ENCODE peak calls at places on chromosomes 13 and 19, in six cellular contexts. One of them, this sample, is unnamed.

GRCh38 chr13:52701728-52702480 is 37.7 kb downstream of the CNMD start:
- DNase-seq in GM04504: no peak
- DNase-seq in choroid plexus epithelial cell: no peak
- DNase-seq in stimulated activated CD4-positive, alpha-beta T cell treated with anti-CD3 and anti-CD28 coated beads, Interleukin-1b, Interleukin-23, amount 100 ng/mL, for 24 hours: no peak
- DNase-seq in amniotic epithelial cell: no peak
- DNase-seq in CD4-positive, CD25-positive, alpha-beta regulatory T cell: no peak
- DNase-seq in this sample: no peak

GRCh38 chr13:37326319-37326718 is 220.9 kb upstream of the CSNK1A1L start:
- DNase-seq in GM04504: no peak
- DNase-seq in choroid plexus epithelial cell: peak
- DNase-seq in stimulated activated CD4-positive, alpha-beta T cell treated with anti-CD3 and anti-CD28 coated beads, Interleukin-1b, Interleukin-23, amount 100 ng/mL, for 24 hours: no peak
- DNase-seq in amniotic epithelial cell: peak
- DNase-seq in CD4-positive, CD25-positive, alpha-beta regulatory T cell: no peak
- DNase-seq in this sample: no peak

GRCh38 chr13:46022476-46022875 is 30.1 kb downstream of the ZC3H13 start:
- DNase-seq in GM04504: no peak
- DNase-seq in choroid plexus epithelial cell: no peak
- DNase-seq in stimulated activated CD4-positive, alpha-beta T cell treated with anti-CD3 and anti-CD28 coated beads, Interleukin-1b, Interleukin-23, amount 100 ng/mL, for 24 hours: no peak
- DNase-seq in amniotic epithelial cell: no peak
- DNase-seq in CD4-positive, CD25-positive, alpha-beta regulatory T cell: no peak
- DNase-seq in this sample: no peak

GRCh38 chr13:95948646-95949045 is 104.6 kb downstream of the UGGT2 start:
- DNase-seq in GM04504: no peak
- DNase-seq in choroid plexus epithelial cell: peak
- DNase-seq in stimulated activated CD4-positive, alpha-beta T cell treated with anti-CD3 and anti-CD28 coated beads, Interleukin-1b, Interleukin-23, amount 100 ng/mL, for 24 hours: no peak
- DNase-seq in amniotic epithelial cell: peak
- DNase-seq in CD4-positive, CD25-positive, alpha-beta regulatory T cell: no peak
- DNase-seq in this sample: no peak

GRCh38 chr13:34346626-34347025 is 528.7 kb downstream of the RFC3 start:
- DNase-seq in GM04504: no peak
- DNase-seq in choroid plexus epithelial cell: peak
- DNase-seq in stimulated activated CD4-positive, alpha-beta T cell treated with anti-CD3 and anti-CD28 coated beads, Interleukin-1b, Interleukin-23, amount 100 ng/mL, for 24 hours: no peak
- DNase-seq in amniotic epithelial cell: no peak
- DNase-seq in CD4-positive, CD25-positive, alpha-beta regulatory T cell: no peak
- DNase-seq in this sample: no peak

GRCh38 chr13:84574851-84575250 is 692.6 kb upstream of the SLITRK1 start:
- DNase-seq in GM04504: no peak
- DNase-seq in choroid plexus epithelial cell: peak
- DNase-seq in stimulated activated CD4-positive, alpha-beta T cell treated with anti-CD3 and anti-CD28 coated beads, Interleukin-1b, Interleukin-23, amount 100 ng/mL, for 24 hours: no peak
- DNase-seq in amniotic epithelial cell: peak
- DNase-seq in CD4-positive, CD25-positive, alpha-beta regulatory T cell: no peak
- DNase-seq in this sample: no peak

GRCh38 chr19:15266683-15267082 is 34.4 kb upstream of the EPHX3 start:
- DNase-seq in GM04504: no peak
- DNase-seq in choroid plexus epithelial cell: no peak
- DNase-seq in stimulated activated CD4-positive, alpha-beta T cell treated with anti-CD3 and anti-CD28 coated beads, Interleukin-1b, Interleukin-23, amount 100 ng/mL, for 24 hours: no peak
- DNase-seq in amniotic epithelial cell: no peak
- DNase-seq in CD4-positive, CD25-positive, alpha-beta regulatory T cell: no peak
- DNase-seq in this sample: no peak

GRCh38 chr19:47013041-47013517 is 6.6 kb upstream of the NPAS1 start:
- DNase-seq in GM04504: peak
- DNase-seq in choroid plexus epithelial cell: peak
- DNase-seq in stimulated activated CD4-positive, alpha-beta T cell treated with anti-CD3 and anti-CD28 coated beads, Interleukin-1b, Interleukin-23, amount 100 ng/mL, for 24 hours: peak
- DNase-seq in amniotic epithelial cell: peak
- DNase-seq in CD4-positive, CD25-positive, alpha-beta regulatory T cell: peak
- DNase-seq in this sample: peak

GRCh38 chr19:18802354-18802753 is 11.2 kb upstream of the COMP start:
- DNase-seq in GM04504: no peak
- DNase-seq in choroid plexus epithelial cell: no peak
- DNase-seq in stimulated activated CD4-positive, alpha-beta T cell treated with anti-CD3 and anti-CD28 coated beads, Interleukin-1b, Interleukin-23, amount 100 ng/mL, for 24 hours: no peak
- DNase-seq in amniotic epithelial cell: no peak
- DNase-seq in CD4-positive, CD25-positive, alpha-beta regulatory T cell: no peak
- DNase-seq in this sample: no peak

GRCh38 chr19:55581145-55581827 is 638 bp upstream of the ZNF579 start:
- DNase-seq in GM04504: no peak
- DNase-seq in choroid plexus epithelial cell: peak
- DNase-seq in stimulated activated CD4-positive, alpha-beta T cell treated with anti-CD3 and anti-CD28 coated beads, Interleukin-1b, Interleukin-23, amount 100 ng/mL, for 24 hours: no peak
- DNase-seq in amniotic epithelial cell: no peak
- DNase-seq in CD4-positive, CD25-positive, alpha-beta regulatory T cell: no peak
- DNase-seq in this sample: peak

GRCh38 chr19:6779204-6779603 is 6.7 kb downstream of the VAV1 start:
- DNase-seq in GM04504: no peak
- DNase-seq in choroid plexus epithelial cell: no peak
- DNase-seq in stimulated activated CD4-positive, alpha-beta T cell treated with anti-CD3 and anti-CD28 coated beads, Interleukin-1b, Interleukin-23, amount 100 ng/mL, for 24 hours: no peak
- DNase-seq in amniotic epithelial cell: no peak
- DNase-seq in CD4-positive, CD25-positive, alpha-beta regulatory T cell: no peak
- DNase-seq in this sample: no peak

GRCh38 chr19:14381689-14382474 is 638 bp downstream of the ADGRE5 start:
- DNase-seq in GM04504: peak
- DNase-seq in choroid plexus epithelial cell: no peak
- DNase-seq in stimulated activated CD4-positive, alpha-beta T cell treated with anti-CD3 and anti-CD28 coated beads, Interleukin-1b, Interleukin-23, amount 100 ng/mL, for 24 hours: peak
- DNase-seq in amniotic epithelial cell: peak
- DNase-seq in CD4-positive, CD25-positive, alpha-beta regulatory T cell: peak
- DNase-seq in this sample: no peak

GRCh38 chr13:99797716-99798115 is 173.9 kb downstream of the ZIC5 start:
- DNase-seq in GM04504: no peak
- DNase-seq in choroid plexus epithelial cell: no peak
- DNase-seq in stimulated activated CD4-positive, alpha-beta T cell treated with anti-CD3 and anti-CD28 coated beads, Interleukin-1b, Interleukin-23, amount 100 ng/mL, for 24 hours: no peak
- DNase-seq in amniotic epithelial cell: no peak
- DNase-seq in CD4-positive, CD25-positive, alpha-beta regulatory T cell: no peak
- DNase-seq in this sample: no peak

GRCh38 chr19:53912653-53913052 is 3.6 kb downstream of the CACNG7 start:
- DNase-seq in GM04504: no peak
- DNase-seq in choroid plexus epithelial cell: no peak
- DNase-seq in stimulated activated CD4-positive, alpha-beta T cell treated with anti-CD3 and anti-CD28 coated beads, Interleukin-1b, Interleukin-23, amount 100 ng/mL, for 24 hours: no peak
- DNase-seq in amniotic epithelial cell: no peak
- DNase-seq in CD4-positive, CD25-positive, alpha-beta regulatory T cell: no peak
- DNase-seq in this sample: no peak

GRCh38 chr13:101218484-101218883 is 197.8 kb downstream of the NALCN start:
- DNase-seq in GM04504: no peak
- DNase-seq in choroid plexus epithelial cell: peak
- DNase-seq in stimulated activated CD4-positive, alpha-beta T cell treated with anti-CD3 and anti-CD28 coated beads, Interleukin-1b, Interleukin-23, amount 100 ng/mL, for 24 hours: no peak
- DNase-seq in amniotic epithelial cell: peak
- DNase-seq in CD4-positive, CD25-positive, alpha-beta regulatory T cell: no peak
- DNase-seq in this sample: no peak

GRCh38 chr13:43003729-43004128 is 11.7 kb upstream of the EPSTI1 start:
- DNase-seq in GM04504: no peak
- DNase-seq in choroid plexus epithelial cell: no peak
- DNase-seq in stimulated activated CD4-positive, alpha-beta T cell treated with anti-CD3 and anti-CD28 coated beads, Interleukin-1b, Interleukin-23, amount 100 ng/mL, for 24 hours: no peak
- DNase-seq in amniotic epithelial cell: no peak
- DNase-seq in CD4-positive, CD25-positive, alpha-beta regulatory T cell: no peak
- DNase-seq in this sample: no peak

GRCh38 chr19:4581381-4582111 is 22.1 kb upstream of the SEMA6B start:
- DNase-seq in GM04504: no peak
- DNase-seq in choroid plexus epithelial cell: no peak
- DNase-seq in stimulated activated CD4-positive, alpha-beta T cell treated with anti-CD3 and anti-CD28 coated beads, Interleukin-1b, Interleukin-23, amount 100 ng/mL, for 24 hours: no peak
- DNase-seq in amniotic epithelial cell: no peak
- DNase-seq in CD4-positive, CD25-positive, alpha-beta regulatory T cell: no peak
- DNase-seq in this sample: peak

GRCh38 chr13:74132768-74133656 is 1.2 kb downstream of the KLF12 start:
- DNase-seq in GM04504: peak
- DNase-seq in choroid plexus epithelial cell: peak
- DNase-seq in stimulated activated CD4-positive, alpha-beta T cell treated with anti-CD3 and anti-CD28 coated beads, Interleukin-1b, Interleukin-23, amount 100 ng/mL, for 24 hours: peak
- DNase-seq in amniotic epithelial cell: peak
- DNase-seq in CD4-positive, CD25-positive, alpha-beta regulatory T cell: peak
- DNase-seq in this sample: no peak

GRCh38 chr19:17365361-17365760 is 11.8 kb downstream of the PLVAP start:
- DNase-seq in GM04504: no peak
- DNase-seq in choroid plexus epithelial cell: no peak
- DNase-seq in stimulated activated CD4-positive, alpha-beta T cell treated with anti-CD3 and anti-CD28 coated beads, Interleukin-1b, Interleukin-23, amount 100 ng/mL, for 24 hours: no peak
- DNase-seq in amniotic epithelial cell: no peak
- DNase-seq in CD4-positive, CD25-positive, alpha-beta regulatory T cell: no peak
- DNase-seq in this sample: no peak

GRCh38 chr19:17236831-17237543 is 8.7 kb downstream of the NR2F6 start:
- DNase-seq in GM04504: no peak
- DNase-seq in choroid plexus epithelial cell: no peak
- DNase-seq in stimulated activated CD4-positive, alpha-beta T cell treated with anti-CD3 and anti-CD28 coated beads, Interleukin-1b, Interleukin-23, amount 100 ng/mL, for 24 hours: no peak
- DNase-seq in amniotic epithelial cell: no peak
- DNase-seq in CD4-positive, CD25-positive, alpha-beta regulatory T cell: no peak
- DNase-seq in this sample: no peak

GRCh38 chr13:113023217-113023597 is 54.2 kb downstream of the MCF2L start:
- DNase-seq in GM04504: no peak
- DNase-seq in choroid plexus epithelial cell: peak
- DNase-seq in stimulated activated CD4-positive, alpha-beta T cell treated with anti-CD3 and anti-CD28 coated beads, Interleukin-1b, Interleukin-23, amount 100 ng/mL, for 24 hours: no peak
- DNase-seq in amniotic epithelial cell: no peak
- DNase-seq in CD4-positive, CD25-positive, alpha-beta regulatory T cell: no peak
- DNase-seq in this sample: no peak

GRCh38 chr13:94656766-94657165 is 55.1 kb downstream of the GPR180 start:
- DNase-seq in GM04504: peak
- DNase-seq in choroid plexus epithelial cell: peak
- DNase-seq in stimulated activated CD4-positive, alpha-beta T cell treated with anti-CD3 and anti-CD28 coated beads, Interleukin-1b, Interleukin-23, amount 100 ng/mL, for 24 hours: no peak
- DNase-seq in amniotic epithelial cell: peak
- DNase-seq in CD4-positive, CD25-positive, alpha-beta regulatory T cell: no peak
- DNase-seq in this sample: no peak

GRCh38 chr13:93307651-93308050 is 81.0 kb downstream of the GPC6 start:
- DNase-seq in GM04504: no peak
- DNase-seq in choroid plexus epithelial cell: no peak
- DNase-seq in stimulated activated CD4-positive, alpha-beta T cell treated with anti-CD3 and anti-CD28 coated beads, Interleukin-1b, Interleukin-23, amount 100 ng/mL, for 24 hours: no peak
- DNase-seq in amniotic epithelial cell: no peak
- DNase-seq in CD4-positive, CD25-positive, alpha-beta regulatory T cell: no peak
- DNase-seq in this sample: no peak

GRCh38 chr13:59176775-59177174 is 987.0 kb downstream of the DIAPH3 start:
- DNase-seq in GM04504: no peak
- DNase-seq in choroid plexus epithelial cell: no peak
- DNase-seq in stimulated activated CD4-positive, alpha-beta T cell treated with anti-CD3 and anti-CD28 coated beads, Interleukin-1b, Interleukin-23, amount 100 ng/mL, for 24 hours: no peak
- DNase-seq in amniotic epithelial cell: no peak
- DNase-seq in CD4-positive, CD25-positive, alpha-beta regulatory T cell: no peak
- DNase-seq in this sample: no peak

GRCh38 chr13:79786176-79786575 is 305.2 kb downstream of the NDFIP2 start:
- DNase-seq in GM04504: no peak
- DNase-seq in choroid plexus epithelial cell: no peak
- DNase-seq in stimulated activated CD4-positive, alpha-beta T cell treated with anti-CD3 and anti-CD28 coated beads, Interleukin-1b, Interleukin-23, amount 100 ng/mL, for 24 hours: no peak
- DNase-seq in amniotic epithelial cell: no peak
- DNase-seq in CD4-positive, CD25-positive, alpha-beta regulatory T cell: no peak
- DNase-seq in this sample: no peak

GRCh38 chr19:33152178-33152577 is 20.3 kb downstream of the WDR88 start:
- DNase-seq in GM04504: no peak
- DNase-seq in choroid plexus epithelial cell: peak
- DNase-seq in stimulated activated CD4-positive, alpha-beta T cell treated with anti-CD3 and anti-CD28 coated beads, Interleukin-1b, Interleukin-23, amount 100 ng/mL, for 24 hours: no peak
- DNase-seq in amniotic epithelial cell: peak
- DNase-seq in CD4-positive, CD25-positive, alpha-beta regulatory T cell: no peak
- DNase-seq in this sample: no peak

GRCh38 chr19:54444737-54445136 is 4.3 kb upstream of the LENG8 start:
- DNase-seq in GM04504: no peak
- DNase-seq in choroid plexus epithelial cell: no peak
- DNase-seq in stimulated activated CD4-positive, alpha-beta T cell treated with anti-CD3 and anti-CD28 coated beads, Interleukin-1b, Interleukin-23, amount 100 ng/mL, for 24 hours: no peak
- DNase-seq in amniotic epithelial cell: no peak
- DNase-seq in CD4-positive, CD25-positive, alpha-beta regulatory T cell: no peak
- DNase-seq in this sample: no peak

GRCh38 chr13:98976338-98976737 is 1.5 kb downstream of the DOCK9 start:
- DNase-seq in GM04504: peak
- DNase-seq in choroid plexus epithelial cell: peak
- DNase-seq in stimulated activated CD4-positive, alpha-beta T cell treated with anti-CD3 and anti-CD28 coated beads, Interleukin-1b, Interleukin-23, amount 100 ng/mL, for 24 hours: no peak
- DNase-seq in amniotic epithelial cell: peak
- DNase-seq in CD4-positive, CD25-positive, alpha-beta regulatory T cell: no peak
- DNase-seq in this sample: no peak

GRCh38 chr19:30314805-30315155 is 57.4 kb upstream of the ZNF536 start:
- DNase-seq in GM04504: no peak
- DNase-seq in choroid plexus epithelial cell: no peak
- DNase-seq in stimulated activated CD4-positive, alpha-beta T cell treated with anti-CD3 and anti-CD28 coated beads, Interleukin-1b, Interleukin-23, amount 100 ng/mL, for 24 hours: no peak
- DNase-seq in amniotic epithelial cell: no peak
- DNase-seq in CD4-positive, CD25-positive, alpha-beta regulatory T cell: no peak
- DNase-seq in this sample: no peak

GRCh38 chr13:102680842-102681725 is 13.8 kb downstream of the METTL21C start:
- DNase-seq in GM04504: peak
- DNase-seq in choroid plexus epithelial cell: peak
- DNase-seq in stimulated activated CD4-positive, alpha-beta T cell treated with anti-CD3 and anti-CD28 coated beads, Interleukin-1b, Interleukin-23, amount 100 ng/mL, for 24 hours: no peak
- DNase-seq in amniotic epithelial cell: peak
- DNase-seq in CD4-positive, CD25-positive, alpha-beta regulatory T cell: no peak
- DNase-seq in this sample: no peak

GRCh38 chr13:44273991-44274810 is 99.4 kb upstream of the SERP2 start:
- DNase-seq in GM04504: no peak
- DNase-seq in choroid plexus epithelial cell: peak
- DNase-seq in stimulated activated CD4-positive, alpha-beta T cell treated with anti-CD3 and anti-CD28 coated beads, Interleukin-1b, Interleukin-23, amount 100 ng/mL, for 24 hours: no peak
- DNase-seq in amniotic epithelial cell: peak
- DNase-seq in CD4-positive, CD25-positive, alpha-beta regulatory T cell: peak
- DNase-seq in this sample: no peak

GRCh38 chr19:40253611-40254092 is 27.2 kb upstream of the CCNP start:
- DNase-seq in GM04504: no peak
- DNase-seq in choroid plexus epithelial cell: no peak
- DNase-seq in stimulated activated CD4-positive, alpha-beta T cell treated with anti-CD3 and anti-CD28 coated beads, Interleukin-1b, Interleukin-23, amount 100 ng/mL, for 24 hours: no peak
- DNase-seq in amniotic epithelial cell: no peak
- DNase-seq in CD4-positive, CD25-positive, alpha-beta regulatory T cell: no peak
- DNase-seq in this sample: no peak

GRCh38 chr19:19051478-19052213 is 12.1 kb upstream of the SLC25A42 start:
- DNase-seq in GM04504: no peak
- DNase-seq in choroid plexus epithelial cell: no peak
- DNase-seq in stimulated activated CD4-positive, alpha-beta T cell treated with anti-CD3 and anti-CD28 coated beads, Interleukin-1b, Interleukin-23, amount 100 ng/mL, for 24 hours: no peak
- DNase-seq in amniotic epithelial cell: no peak
- DNase-seq in CD4-positive, CD25-positive, alpha-beta regulatory T cell: no peak
- DNase-seq in this sample: no peak

GRCh38 chr19:51727349-51727880 is 3.6 kb upstream of the HAS1 start:
- DNase-seq in GM04504: no peak
- DNase-seq in choroid plexus epithelial cell: peak
- DNase-seq in stimulated activated CD4-positive, alpha-beta T cell treated with anti-CD3 and anti-CD28 coated beads, Interleukin-1b, Interleukin-23, amount 100 ng/mL, for 24 hours: no peak
- DNase-seq in amniotic epithelial cell: peak
- DNase-seq in CD4-positive, CD25-positive, alpha-beta regulatory T cell: no peak
- DNase-seq in this sample: no peak

GRCh38 chr13:62847520-62847919 is 1431.9 kb upstream of the PCDH20 start:
- DNase-seq in GM04504: no peak
- DNase-seq in choroid plexus epithelial cell: no peak
- DNase-seq in stimulated activated CD4-positive, alpha-beta T cell treated with anti-CD3 and anti-CD28 coated beads, Interleukin-1b, Interleukin-23, amount 100 ng/mL, for 24 hours: no peak
- DNase-seq in amniotic epithelial cell: no peak
- DNase-seq in CD4-positive, CD25-positive, alpha-beta regulatory T cell: no peak
- DNase-seq in this sample: no peak

GRCh38 chr19:39906283-39906682 is 28.2 kb downstream of the FCGBP start:
- DNase-seq in GM04504: no peak
- DNase-seq in choroid plexus epithelial cell: no peak
- DNase-seq in stimulated activated CD4-positive, alpha-beta T cell treated with anti-CD3 and anti-CD28 coated beads, Interleukin-1b, Interleukin-23, amount 100 ng/mL, for 24 hours: no peak
- DNase-seq in amniotic epithelial cell: no peak
- DNase-seq in CD4-positive, CD25-positive, alpha-beta regulatory T cell: no peak
- DNase-seq in this sample: no peak

This sample was measured in H1.